ENCODE peak calls at places on chromosomes 12 and 14, in four cellular contexts. W is hypothalamus, U is DMS 273 treated with DMSO at 0.1 percent for 48 hours, B is NCI-H2081. Z is an unnamed sample.

GRCh38 chr12:48060474-48060873 is 45.4 kb downstream of the SENP1 start:
- DNase-seq in B (no peak), U (no peak), W (no peak), Z (no peak)

GRCh38 chr12:46671102-46671501 is 154.7 kb downstream of the SLC38A4 start:
- DNase-seq in W (no peak), U (no peak), B (no peak), Z (no peak)

GRCh38 chr12:108106599-108106998 is 22.5 kb upstream of the WSCD2 start:
- DNase-seq in B (no peak), U (no peak), W (no peak), Z (no peak)

GRCh38 chr14:77761205-77761931 is 412 bp upstream of the SNW1 start:
- DNase-seq in W (peak; percentile 13), U (peak; percentile 93), B (peak; percentile 35), Z (peak; percentile 97)

GRCh38 chr12:119235352-119235751 is 56.6 kb downstream of the HSPB8 start:
- DNase-seq in U (no peak), W (no peak), B (no peak), Z (no peak)

GRCh38 chr14:54175298-54175942 is 218.8 kb upstream of the BMP4 start:
- DNase-seq in W (peak; percentile 47), B (peak; percentile 66), U (peak; percentile 54), Z (peak; percentile 52)

GRCh38 chr12:102426599-102427541 is 53.5 kb downstream of the IGF1 start:
- DNase-seq in B (no peak), W (no peak), U (no peak), Z (no peak)

GRCh38 chr14:100850841-100851585 is 25.1 kb downstream of the MEG3 start:
- DNase-seq in B (peak; percentile 22), U (no peak), W (no peak), Z (no peak)

GRCh38 chr12:50302686-50303085 is 19.4 kb upstream of the LIMA1 start:
- DNase-seq in W (no peak), B (no peak), U (no peak), Z (no peak)

GRCh38 chr14:22509751-22510300 is 79.2 kb downstream of the DAD1 start:
- DNase-seq in U (no peak), B (no peak), W (no peak), Z (no peak)

GRCh38 chr14:26448181-26448855 is 149.5 kb downstream of the NOVA1 start:
- DNase-seq in W (no peak), U (no peak), B (peak; percentile 74), Z (no peak)

GRCh38 chr12:119417440-119417839 is 82.9 kb downstream of the CCDC60 start:
- DNase-seq in U (no peak), B (peak; percentile 41), W (no peak), Z (no peak)

GRCh38 chr14:91996951-91997371 is 42.9 kb downstream of the TRIP11 start:
- DNase-seq in B (peak; percentile 68), W (no peak), U (peak; percentile 9), Z (peak; percentile 33)

GRCh38 chr14:97602438-97603117 is 805.4 kb downstream of the VRK1 start:
- DNase-seq in W (no peak), U (no peak), B (no peak), Z (no peak)

GRCh38 chr12:44672042-44672441 is 204.1 kb downstream of the NELL2 start:
- DNase-seq in B (no peak), U (no peak), W (no peak), Z (no peak)

Z was measured in hippocampal formation.